ENCODE peak calls at places on chromosomes 13 and 19, in four cellular contexts. S, V, P and Z are unnamed samples.

GRCh38 chr13:27172495-27172842 is 858 bp upstream of the USP12 start:
- DNase-seq in S (peak), V (peak), P (no peak), Z (no peak)

GRCh38 chr13:99314640-99315176 is 7.5 kb upstream of the GPR183 start:
- DNase-seq in S (no peak), P (no peak), V (no peak), Z (peak)

GRCh38 chr13:31433201-31433600 is 233.4 kb downstream of the B3GLCT start:
- DNase-seq in S (no peak), V (no peak), P (no peak), Z (no peak)

GRCh38 chr19:55601127-55601526 is 1.0 kb downstream of the ZNF524 start:
- DNase-seq in V (no peak), P (no peak), S (peak), Z (no peak)

GRCh38 chr19:44430956-44431355 is 17.3 kb downstream of the ZNF229 start:
- DNase-seq in V (no peak), S (peak), P (no peak), Z (no peak)

GRCh38 chr13:34179481-34179880 is 361.5 kb downstream of the RFC3 start:
- DNase-seq in P (no peak), V (no peak), S (no peak), Z (no peak)

GRCh38 chr13:95524270-95524901 is 28.1 kb upstream of the CLDN10 start:
- DNase-seq in S (peak), P (no peak), V (no peak), Z (no peak)

GRCh38 chr13:83286737-83287136 is 595.5 kb downstream of the SLITRK1 start:
- DNase-seq in P (no peak), S (peak), V (no peak), Z (no peak)

GRCh38 chr13:92407858-92408257 is 818.7 kb upstream of the GPC6 start:
- DNase-seq in V (no peak), S (no peak), P (no peak), Z (no peak)

GRCh38 chr19:8355631-8356402 is 8.1 kb upstream of the ANGPTL4 start:
- DNase-seq in S (peak), V (no peak), P (no peak), Z (no peak)

GRCh38 chr19:5281588-5281987 is 59.0 kb downstream of the PTPRS start:
- DNase-seq in P (no peak), V (no peak), S (no peak), Z (no peak)

GRCh38 chr19:33355535-33355934 is 18.0 kb upstream of the CEBPG start:
- DNase-seq in P (no peak), V (no peak), S (no peak), Z (no peak)

GRCh38 chr13:51500687-51501086 is 47.9 kb upstream of the INTS6 start:
- DNase-seq in P (no peak), V (no peak), S (no peak), Z (no peak)

GRCh38 chr13:38687246-38688229 is 661 bp downstream of the FREM2 start:
- DNase-seq in P (no peak), S (peak), V (no peak), Z (no peak)

GRCh38 chr13:112849500-112849899 is 119.5 kb upstream of the MCF2L start:
- DNase-seq in P (no peak), S (no peak), V (no peak), Z (no peak)

GRCh38 chr13:41651413-41652068 is 194.2 kb downstream of the RGCC start:
- DNase-seq in P (no peak), S (no peak), V (no peak), Z (no peak)

GRCh38 chr13:110683203-110683883 is 22.6 kb downstream of the CARS2 start:
- DNase-seq in V (no peak), S (peak), P (no peak), Z (no peak)

GRCh38 chr13:34300559-34300958 is 482.6 kb downstream of the RFC3 start:
- DNase-seq in P (no peak), S (peak), V (no peak), Z (no peak)

GRCh38 chr13:27440408-27440807 is 10.0 kb downstream of the MTIF3 start:
- DNase-seq in S (no peak), P (no peak), V (no peak), Z (no peak)

GRCh38 chr19:33832633-33833032 is 36.0 kb downstream of the KCTD15 start:
- DNase-seq in V (no peak), P (no peak), S (no peak), Z (no peak)

GRCh38 chr19:9885077-9885552 is 50.0 kb downstream of the PIN1 start:
- DNase-seq in S (no peak), P (peak), V (no peak), Z (no peak)

GRCh38 chr19:16035601-16036297 is 40.5 kb upstream of the TPM4 start:
- DNase-seq in P (no peak), V (no peak), S (no peak), Z (no peak)

GRCh38 chr13:44024496-44025155 is 144.9 kb downstream of the LACC1 start:
- DNase-seq in P (no peak), S (peak), V (no peak), Z (no peak)

GRCh38 chr19:3178377-3178972 is at the start of gene S1PR4:
- DNase-seq in P (no peak), V (peak), S (no peak), Z (peak)

GRCh38 chr19:54420383-54421168 is 5.3 kb downstream of the TTYH1 start:
- DNase-seq in P (peak), V (no peak), S (no peak), Z (no peak)

GRCh38 chr13:24153347-24153746 is 7.2 kb upstream of the SPATA13 start:
- DNase-seq in V (no peak), P (no peak), S (no peak), Z (no peak)

GRCh38 chr13:38908574-38908973 is 82.1 kb downstream of the STOML3 start:
- DNase-seq in P (no peak), S (no peak), V (no peak), Z (no peak)

GRCh38 chr13:85651440-85651839 is 147.8 kb downstream of the SLITRK6 start:
- DNase-seq in S (peak), V (no peak), P (no peak), Z (no peak)

GRCh38 chr13:79492918-79493594 is 12.1 kb downstream of the NDFIP2 start:
- DNase-seq in P (no peak), S (no peak), V (no peak), Z (no peak)

GRCh38 chr19:3186377-3186688 is 603 bp downstream of the NCLN start:
- DNase-seq in S (no peak), V (no peak), P (no peak), Z (no peak)

GRCh38 chr19:43789029-43789428 is 8.3 kb upstream of the KCNN4 start:
- DNase-seq in S (peak), P (no peak), V (no peak), Z (no peak)

GRCh38 chr19:46746281-46746965 is at the start of gene STRN4:
- DNase-seq in P (peak), S (peak), V (peak), Z (peak)

GRCh38 chr13:21074601-21075302 is 13.4 kb upstream of the LATS2 start:
- DNase-seq in S (no peak), V (no peak), P (no peak), Z (peak)

GRCh38 chr13:102799544-102800144 is 725 bp downstream of the BIVM start:
- DNase-seq in V (no peak), P (peak), S (no peak), Z (peak)

GRCh38 chr19:2578391-2578826 is 102.5 kb downstream of the GADD45B start:
- DNase-seq in V (no peak), P (no peak), S (peak), Z (no peak)

GRCh38 chr19:54287456-54287855 is 6.5 kb upstream of the LILRB2 start:
- DNase-seq in P (no peak), V (no peak), S (no peak), Z (no peak)

GRCh38 chr19:50511069-50511822 is at the start of gene JOSD2:
- DNase-seq in V (peak), P (peak), S (peak), Z (peak)

GRCh38 chr13:75372517-75372916 is 109.5 kb downstream of the TBC1D4 start:
- DNase-seq in S (peak), V (no peak), P (no peak), Z (peak)

GRCh38 chr19:45099465-45100201 is 6.7 kb downstream of the PPP1R37 start:
- DNase-seq in S (peak), P (no peak), V (no peak), Z (no peak)

GRCh38 chr13:43061496-43062280 is 38.3 kb downstream of the DNAJC15 start:
- DNase-seq in P (no peak), V (no peak), S (peak), Z (peak)